ENCODE peak calls at places on chromosomes 11 and 22, in four cellular contexts. I is MCF 10A, K is left cardiac atrium, A is heart right ventricle. E is an unnamed sample.

GRCh38 chr11:36501236-36501635 is 8.8 kb downstream of the TRAF6 start:
- DNase-seq in A (no peak), K (no peak), I (no peak), E (no peak)

GRCh38 chr11:10451399-10452116 is 3.5 kb upstream of the AMPD3 start:
- DNase-seq in I (no peak), A (no peak), K (no peak), E (no peak)

GRCh38 chr11:120066738-120067303 is 71.1 kb downstream of the TRIM29 start:
- DNase-seq in K (no peak), I (no peak), A (no peak), E (no peak)

GRCh38 chr22:40721266-40721665 is 42.0 kb downstream of the MCHR1 start:
- DNase-seq in K (no peak), I (no peak), A (no peak), E (no peak)

GRCh38 chr11:74232316-74232950 is 61.3 kb downstream of the PPME1 start:
- DNase-seq in A (no peak), K (no peak), I (no peak), E (no peak)

GRCh38 chr11:131839326-131839725 is 468.9 kb downstream of the NTM start:
- DNase-seq in I (no peak), K (no peak), A (no peak), E (no peak)

GRCh38 chr22:22576244-22576988 is 17.4 kb upstream of the PRAME start:
- DNase-seq in I (peak), K (peak), A (peak), E (peak)

GRCh38 chr11:2769779-2770555 is 70.2 kb upstream of the KCNQ1OT1 start:
- DNase-seq in I (no peak), A (peak), K (no peak), E (no peak)

GRCh38 chr11:7904910-7905309 is 26.2 kb downstream of the OR10A6 start:
- DNase-seq in K (no peak), A (no peak), I (peak), E (peak)

GRCh38 chr22:47899894-47900293 is 1137.4 kb downstream of the TBC1D22A start:
- DNase-seq in A (no peak), K (no peak), I (no peak), E (no peak)

GRCh38 chr11:5690736-5691135 is 1.1 kb downstream of the TRIM22 start:
- DNase-seq in K (no peak), I (no peak), A (no peak), E (no peak)

GRCh38 chr22:12601870-12602779 is 2925.9 kb upstream of the OR11H1 start:
- DNase-seq in I (no peak), K (no peak), A (no peak), E (no peak)

GRCh38 chr11:28476053-28476452 is 367.9 kb downstream of the METTL15 start:
- DNase-seq in I (no peak), K (no peak), A (peak), E (no peak)

GRCh38 chr11:125583496-125583895 is 9.2 kb upstream of the STT3A start:
- DNase-seq in A (no peak), K (no peak), I (no peak), E (no peak)

GRCh38 chr11:71207563-71207962 is 44.8 kb downstream of the SHANK2 start:
- DNase-seq in K (no peak), I (no peak), A (no peak), E (no peak)

GRCh38 chr11:118606844-118607228 is 579 bp upstream of the PHLDB1 start:
- DNase-seq in K (no peak), A (no peak), I (no peak), E (no peak)

GRCh38 chr11:88411265-88411664 is 73.7 kb upstream of the CTSC start:
- DNase-seq in A (no peak), K (no peak), I (peak), E (peak)

GRCh38 chr11:76318744-76319384 is 62.1 kb downstream of the THAP12 start:
- DNase-seq in I (peak), A (peak), K (peak), E (peak)

GRCh38 chr11:93567406-93567819 is 24.2 kb upstream of the SMCO4 start:
- DNase-seq in I (peak), K (peak), A (peak), E (peak)

GRCh38 chr11:11148104-11148509 is 204.9 kb downstream of the CSNK2A3 start:
- DNase-seq in I (peak), A (peak), K (peak), E (peak)

GRCh38 chr11:61836193-61836592 is 8.1 kb downstream of the FADS2 start:
- DNase-seq in A (no peak), I (no peak), K (no peak), E (no peak)

GRCh38 chr22:23053051-23053707 is 17.1 kb upstream of the GNAZ start:
- DNase-seq in K (no peak), A (no peak), I (no peak), E (no peak)

GRCh38 chr11:72816404-72816990 is 2.3 kb downstream of the ATG16L2 start:
- DNase-seq in A (no peak), K (no peak), I (no peak), E (no peak)

GRCh38 chr11:131661137-131661536 is 290.7 kb downstream of the NTM start:
- DNase-seq in K (no peak), I (no peak), A (no peak), E (no peak)

GRCh38 chr11:108819957-108820356 is 155.1 kb downstream of the DDX10 start:
- DNase-seq in I (no peak), A (no peak), K (no peak), E (no peak)

GRCh38 chr11:128026596-128026995 is 560.8 kb downstream of the ETS1 start:
- DNase-seq in I (peak), A (no peak), K (no peak), E (peak)

GRCh38 chr11:12086271-12087074 is 23.9 kb upstream of the MICAL2 start:
- DNase-seq in K (peak), A (peak), I (peak), E (no peak)

GRCh38 chr11:34587282-34587677 is 33.6 kb upstream of the EHF start:
- DNase-seq in A (no peak), K (no peak), I (peak), E (no peak)

GRCh38 chr11:69923196-69923595 is 104.0 kb upstream of the FGF3 start:
- DNase-seq in I (no peak), A (no peak), K (no peak), E (no peak)

GRCh38 chr11:109362059-109362458 is 59.9 kb upstream of the C11orf87 start:
- DNase-seq in I (peak), K (no peak), A (no peak), E (no peak)

GRCh38 chr11:130426223-130427048 is 2.0 kb downstream of the ADAMTS8 start:
- DNase-seq in I (no peak), A (no peak), K (peak), E (no peak)

GRCh38 chr11:119092880-119093665 is 8.4 kb downstream of the HMBS start:
- DNase-seq in K (no peak), A (no peak), I (no peak), E (no peak)

GRCh38 chr22:20080776-20081654 is 974 bp downstream of the DGCR8 start:
- DNase-seq in K (peak), A (no peak), I (peak), E (no peak)

GRCh38 chr11:132911186-132911585 is 621.1 kb downstream of the OPCML start:
- DNase-seq in K (no peak), A (no peak), I (no peak), E (no peak)

GRCh38 chr22:39727541-39727940 is 157.0 kb downstream of the CACNA1I start:
- DNase-seq in K (no peak), A (no peak), I (no peak), E (no peak)

GRCh38 chr22:32754413-32755041 is 47.0 kb upstream of the TIMP3 start:
- DNase-seq in I (peak), A (no peak), K (peak), E (no peak)

GRCh38 chr11:12235945-12236743 is 125.8 kb downstream of the MICAL2 start:
- DNase-seq in A (no peak), I (peak), K (no peak), E (peak)

GRCh38 chr11:76640540-76640939 is 30.0 kb downstream of the LRRC32 start:
- DNase-seq in I (no peak), K (no peak), A (no peak), E (no peak)

E was measured in fibroblast of the conjunctiva.